ENCODE peak calls at places on chromosomes 1 and 21, in five cellular contexts. One of them, this sample, is unnamed.

GRCh38 chr21:45291613-45292398 is 4.1 kb upstream of the POFUT2 start:
- DNase-seq in cardiac muscle cell: no peak
- DNase-seq in GM06990: no peak
- DNase-seq in head of caudate nucleus: no peak
- DNase-seq in frontal cortex: no peak
- DNase-seq in this sample: peak

GRCh38 chr1:22562584-22563551 is at the start of gene EPHA8:
- DNase-seq in cardiac muscle cell: no peak
- DNase-seq in GM06990: no peak
- DNase-seq in head of caudate nucleus: no peak
- DNase-seq in frontal cortex: peak
- DNase-seq in this sample: no peak

GRCh38 chr1:196209265-196209664 is 399.0 kb downstream of the KCNT2 start:
- DNase-seq in cardiac muscle cell: no peak
- DNase-seq in GM06990: no peak
- DNase-seq in head of caudate nucleus: no peak
- DNase-seq in frontal cortex: no peak
- DNase-seq in this sample: no peak

GRCh38 chr1:171161431-171161830 is 23.7 kb upstream of the FMO2 start:
- DNase-seq in cardiac muscle cell: peak
- DNase-seq in GM06990: no peak
- DNase-seq in head of caudate nucleus: no peak
- DNase-seq in frontal cortex: no peak
- DNase-seq in this sample: no peak

GRCh38 chr1:145849356-145850165 is 4.1 kb downstream of the NUDT17 start:
- DNase-seq in cardiac muscle cell: peak
- DNase-seq in GM06990: no peak
- DNase-seq in head of caudate nucleus: no peak
- DNase-seq in frontal cortex: no peak
- DNase-seq in this sample: no peak

GRCh38 chr1:161838362-161838761 is 72.2 kb downstream of the ATF6 start:
- DNase-seq in cardiac muscle cell: no peak
- DNase-seq in GM06990: no peak
- DNase-seq in head of caudate nucleus: no peak
- DNase-seq in frontal cortex: no peak
- DNase-seq in this sample: no peak

GRCh38 chr1:16440150-16440479 is 409 bp upstream of the NECAP2 start:
- DNase-seq in cardiac muscle cell: no peak
- DNase-seq in GM06990: no peak
- DNase-seq in head of caudate nucleus: no peak
- DNase-seq in frontal cortex: no peak
- DNase-seq in this sample: no peak

GRCh38 chr1:56897150-56898004 is 42.8 kb downstream of the C8A start:
- DNase-seq in cardiac muscle cell: peak
- DNase-seq in GM06990: no peak
- DNase-seq in head of caudate nucleus: no peak
- DNase-seq in frontal cortex: no peak
- DNase-seq in this sample: peak

GRCh38 chr1:101187287-101187686 is 49.5 kb upstream of the S1PR1 start:
- DNase-seq in cardiac muscle cell: no peak
- DNase-seq in GM06990: no peak
- DNase-seq in head of caudate nucleus: no peak
- DNase-seq in frontal cortex: no peak
- DNase-seq in this sample: no peak

GRCh38 chr1:47782414-47783165 is 214.6 kb downstream of the TRABD2B start:
- DNase-seq in cardiac muscle cell: peak
- DNase-seq in GM06990: no peak
- DNase-seq in head of caudate nucleus: no peak
- DNase-seq in frontal cortex: no peak
- DNase-seq in this sample: no peak

GRCh38 chr21:34639882-34640788 is 25.2 kb upstream of the RCAN1 start:
- DNase-seq in cardiac muscle cell: no peak
- DNase-seq in GM06990: peak
- DNase-seq in head of caudate nucleus: no peak
- DNase-seq in frontal cortex: no peak
- DNase-seq in this sample: no peak

GRCh38 chr1:30758785-30759380 is 1.3 kb upstream of the LAPTM5 start:
- DNase-seq in cardiac muscle cell: peak
- DNase-seq in GM06990: peak
- DNase-seq in head of caudate nucleus: no peak
- DNase-seq in frontal cortex: no peak
- DNase-seq in this sample: no peak

GRCh38 chr1:58584082-58584895 is 7.2 kb upstream of the TACSTD2 start:
- DNase-seq in cardiac muscle cell: peak
- DNase-seq in GM06990: peak
- DNase-seq in head of caudate nucleus: no peak
- DNase-seq in frontal cortex: no peak
- DNase-seq in this sample: no peak

This sample was measured in left lobe of liver.